ENCODE peak calls at places on chromosomes 16 and 17, in five cellular contexts. Y is CD8-positive, alpha-beta T cell; A is nephron progenitor cell; T is uterus; U is activated CD8-positive, alpha-beta T cell treated with anti-CD3 and anti-CD28 coated beads for 36 hours. W is an unnamed sample.

GRCh38 chr17:7440113-7440822 is 956 bp downstream of the FGF11 start:
- DNase-seq in Y (peak), A (peak), T (peak), U (peak), W (peak)

GRCh38 chr16:27745348-27745747 is 195.4 kb downstream of the KATNIP start:
- DNase-seq in Y (no peak), A (no peak), T (no peak), U (no peak), W (no peak)

GRCh38 chr17:61486135-61487120 is 34.2 kb downstream of the TBX4 start:
- DNase-seq in Y (no peak), A (peak), T (no peak), U (no peak), W (no peak)

GRCh38 chr16:4682616-4683254 is 10.6 kb upstream of the NUDT16L1 start:
- DNase-seq in Y (peak), A (peak), T (no peak), U (peak), W (no peak)

GRCh38 chr16:55655709-55656694 is at the start of gene SLC6A2:
- DNase-seq in Y (no peak), A (peak), T (no peak), U (no peak), W (no peak)

GRCh38 chr17:19716108-19717030 is at the start of gene SLC47A2:
- DNase-seq in Y (no peak), A (no peak), T (no peak), U (no peak), W (no peak)

GRCh38 chr16:54280751-54281150 is 5.8 kb downstream of the IRX3 start:
- DNase-seq in Y (no peak), A (no peak), T (no peak), U (no peak), W (no peak)

GRCh38 chr16:88982286-88983084 is 5.5 kb upstream of the CBFA2T3 start:
- DNase-seq in Y (no peak), A (no peak), T (no peak), U (no peak), W (no peak)

GRCh38 chr17:19579867-19580565 is 46.4 kb downstream of the SLC47A1 start:
- DNase-seq in Y (no peak), A (peak), T (peak), U (no peak), W (no peak)

GRCh38 chr16:86732621-86733297 is 154.4 kb downstream of the FOXL1 start:
- DNase-seq in Y (no peak), A (peak), T (no peak), U (no peak), W (no peak)

GRCh38 chr17:32503251-32504165 is 16.7 kb downstream of the CDK5R1 start:
- DNase-seq in Y (peak), A (no peak), T (no peak), U (peak), W (peak)

GRCh38 chr17:75151893-75152292 is 2.4 kb downstream of the JPT1 start:
- DNase-seq in Y (no peak), A (no peak), T (no peak), U (no peak), W (no peak)

GRCh38 chr17:77332034-77332971 is 191.5 kb downstream of the SEC14L1 start:
- DNase-seq in Y (peak), A (no peak), T (no peak), U (peak), W (no peak)

GRCh38 chr17:64984776-64985521 is 65.7 kb upstream of the LRRC37A3 start:
- DNase-seq in Y (peak), A (no peak), T (peak), U (peak), W (no peak)

GRCh38 chr16:19135896-19136438 is 22.2 kb downstream of the ITPRIPL2 start:
- DNase-seq in Y (no peak), A (no peak), T (no peak), U (no peak), W (no peak)

GRCh38 chr17:41724476-41725030 is 9.9 kb downstream of the HAP1 start:
- DNase-seq in Y (no peak), A (no peak), T (no peak), U (no peak), W (no peak)

GRCh38 chr16:10994571-10994970 is 50.2 kb downstream of the CLEC16A start:
- DNase-seq in Y (no peak), A (no peak), T (no peak), U (no peak), W (no peak)

GRCh38 chr17:19876524-19877161 is 8.9 kb upstream of the ULK2 start:
- DNase-seq in Y (peak), A (no peak), T (no peak), U (peak), W (no peak)

DNA sequence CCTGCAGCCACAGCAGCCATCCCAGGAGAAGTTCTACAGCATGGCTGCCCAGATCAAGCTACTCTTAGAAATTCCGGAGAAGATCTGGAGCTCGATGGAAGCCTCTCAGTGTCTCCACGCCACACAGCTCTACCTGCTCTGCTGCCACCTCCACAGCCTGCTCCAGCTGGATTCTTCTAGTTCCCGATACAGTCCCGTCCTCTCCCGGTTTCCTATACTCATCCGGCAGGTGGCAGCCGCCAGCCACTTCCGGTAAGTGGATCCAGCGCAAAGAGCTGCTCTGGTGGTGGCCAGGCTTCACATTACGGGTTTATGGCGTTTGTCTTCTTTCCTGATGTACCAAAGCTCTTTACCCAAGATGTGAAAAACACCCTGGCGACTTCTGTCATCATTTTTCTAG is 3.6 kb downstream of the COG1 start:
- DNase-seq in Y (no peak), A (peak), T (no peak), U (no peak), W (no peak)
- TF ChIP-seq CTCF in Y (no peak), A (peak), T (peak), U (no peak), W (no peak)

DNA sequence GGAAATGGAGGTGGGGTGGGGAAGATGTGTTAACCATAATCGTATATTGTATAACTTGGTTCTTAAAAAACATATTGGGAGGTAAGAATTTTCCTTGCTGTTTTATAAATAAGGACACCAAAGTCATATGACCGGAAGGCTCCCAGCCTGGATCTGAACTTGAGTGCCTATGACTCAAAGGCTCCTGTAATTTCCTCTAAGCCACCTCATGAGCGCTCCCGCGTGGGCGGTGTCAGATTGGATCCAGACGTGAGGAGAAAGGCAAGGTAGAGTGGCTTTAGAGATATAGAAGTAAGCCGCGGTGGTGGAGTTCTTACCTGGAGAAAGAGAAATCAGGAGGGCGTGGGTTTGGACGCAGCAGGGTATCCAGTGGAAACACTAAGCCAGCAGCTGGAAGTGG is 196.2 kb upstream of the NLRP1 start:
- DNase-seq in Y (no peak), A (no peak), T (no peak), U (no peak), W (no peak)
- TF ChIP-seq CTCF in Y (no peak), A (no peak), T (no peak), U (no peak), W (no peak)

GRCh38 chr17:81545160-81545949 is 6.8 kb downstream of the FAAP100 start:
- DNase-seq in Y (no peak), A (no peak), T (no peak), U (no peak), W (no peak)
- TF ChIP-seq CTCF in Y (no peak), A (no peak), T (no peak), U (no peak), W (no peak)

GRCh38 chr16:50845296-50845695 is 103.4 kb downstream of the CYLD start:
- DNase-seq in Y (no peak), A (no peak), T (no peak), U (no peak), W (no peak)

GRCh38 chr16:50847166-50847565 is 105.3 kb downstream of the CYLD start:
- DNase-seq in Y (no peak), A (no peak), T (no peak), U (no peak), W (no peak)

GRCh38 chr16:50842589-50842988 is 100.7 kb downstream of the CYLD start:
- DNase-seq in Y (no peak), A (no peak), T (no peak), U (peak), W (no peak)

GRCh38 chr16:50846511-50846910 is 104.6 kb downstream of the CYLD start:
- DNase-seq in Y (no peak), A (no peak), T (no peak), U (no peak), W (no peak)

GRCh38 chr16:50844840-50845239 is 103.0 kb downstream of the CYLD start:
- DNase-seq in Y (no peak), A (no peak), T (no peak), U (no peak), W (no peak)
- TF ChIP-seq CTCF in Y (no peak), A (no peak), T (no peak), U (no peak), W (no peak)

GRCh38 chr17:47968836-47969235 is 2.1 kb upstream of the CDK5RAP3 start:
- DNase-seq in Y (no peak), A (no peak), T (no peak), U (no peak), W (no peak)
- TF ChIP-seq CTCF in Y (no peak), A (no peak), T (no peak), U (no peak), W (no peak)

GRCh38 chr17:45722161-45722560 is 62.0 kb upstream of the CRHR1 start:
- DNase-seq in Y (no peak), A (peak), T (no peak), U (no peak), W (no peak)
- TF ChIP-seq CTCF in Y (no peak), A (peak), T (no peak), U (no peak), W (no peak)

W was measured in GM20000.